ENCODE peak calls at places on chromosomes 11 and 22, in five cellular contexts. Q, M, P, A and O are unnamed samples.

GRCh38 chr22:41799486-41800347 is 762 bp upstream of the CCDC134 start:
- DNase-seq in A (no peak), Q (peak), P (no peak), M (peak), O (peak)

GRCh38 chr11:6608726-6609501 is 3.1 kb downstream of the TAF10 start:
- DNase-seq in P (no peak), M (no peak), A (no peak), Q (no peak), O (no peak)

GRCh38 chr22:39500101-39500500 is 2.0 kb upstream of the MIEF1 start:
- DNase-seq in Q (no peak), M (no peak), A (no peak), P (no peak), O (no peak)

GRCh38 chr22:44582016-44582415 is 84.0 kb upstream of the RTL6 start:
- DNase-seq in M (peak), Q (no peak), A (no peak), P (no peak), O (peak)

GRCh38 chr11:78840190-78840589 is 265.5 kb upstream of the NARS2 start:
- DNase-seq in M (no peak), Q (no peak), P (no peak), A (no peak), O (no peak)

GRCh38 chr11:129291556-129291955 is 84.1 kb upstream of the BARX2 start:
- DNase-seq in Q (no peak), A (no peak), M (no peak), P (no peak), O (no peak)

GRCh38 chr11:6567371-6567745 is 36.1 kb downstream of the RRP8 start:
- DNase-seq in A (no peak), M (no peak), Q (no peak), P (no peak), O (no peak)

GRCh38 chr11:3840870-3841425 is at the start of gene RHOG:
- DNase-seq in M (peak), Q (peak), P (peak), A (no peak), O (peak)

GRCh38 chr11:2383823-2384722 is 7.0 kb downstream of the CD81 start:
- DNase-seq in Q (peak), M (no peak), P (no peak), A (no peak), O (no peak)

GRCh38 chr11:88206746-88207145 is 31.5 kb upstream of the RAB38 start:
- DNase-seq in Q (no peak), A (no peak), P (no peak), M (no peak), O (no peak)

GRCh38 chr11:112871909-112872511 is 89.2 kb upstream of the NCAM1 start:
- DNase-seq in P (no peak), M (no peak), Q (no peak), A (no peak), O (no peak)

GRCh38 chr11:64210301-64211020 is 3.9 kb downstream of the FERMT3 start:
- DNase-seq in M (no peak), P (no peak), A (no peak), Q (no peak), O (peak)

GRCh38 chr11:34682822-34683221 is 61.9 kb downstream of the EHF start:
- DNase-seq in M (no peak), Q (no peak), A (no peak), P (no peak), O (no peak)

GRCh38 chr11:125170001-125170405 is 5.5 kb downstream of the PKNOX2 start:
- DNase-seq in Q (no peak), M (no peak), A (no peak), P (no peak), O (no peak)

GRCh38 chr11:2738551-2739431 is 39.0 kb upstream of the KCNQ1OT1 start:
- DNase-seq in A (no peak), Q (peak), P (no peak), M (no peak), O (peak)

GRCh38 chr11:3836903-3837302 is 3.9 kb downstream of the RHOG start:
- DNase-seq in Q (no peak), M (no peak), P (no peak), A (no peak), O (peak)

GRCh38 chr22:24445481-24446290 is 18.3 kb downstream of the ADORA2A start:
- DNase-seq in M (no peak), P (peak), Q (no peak), A (no peak), O (no peak)

GRCh38 chr11:33389635-33390034 is 132.5 kb downstream of the HIPK3 start:
- DNase-seq in M (no peak), Q (no peak), P (no peak), A (no peak), O (no peak)

GRCh38 chr22:23565942-23566715 is 14.0 kb downstream of the IGLL1 start:
- DNase-seq in A (no peak), M (no peak), P (no peak), Q (peak), O (no peak)

GRCh38 chr11:49851971-49852389 is 100.2 kb upstream of the OR4C13 start:
- DNase-seq in Q (peak), A (no peak), M (peak), P (no peak), O (peak)

GRCh38 chr11:45964911-45965389 is 42.5 kb downstream of the LARGE2 start:
- DNase-seq in Q (peak), M (peak), A (peak), P (peak), O (no peak)

GRCh38 chr11:22711212-22711770 is 44.9 kb downstream of the GAS2 start:
- DNase-seq in A (no peak), Q (no peak), M (no peak), P (no peak), O (no peak)

GRCh38 chr22:45341503-45341902 is 31.8 kb downstream of the FAM118A start:
- DNase-seq in A (no peak), P (no peak), M (no peak), Q (no peak), O (no peak)

GRCh38 chr22:22558071-22558971 is 744 bp downstream of the PRAME start:
- DNase-seq in M (no peak), P (peak), Q (no peak), A (no peak), O (no peak)

GRCh38 chr11:129280027-129280811 is 88.1 kb upstream of the ARHGAP32 start:
- DNase-seq in Q (no peak), A (no peak), M (no peak), P (peak), O (no peak)

GRCh38 chr11:6647282-6647679 is 8.3 kb downstream of the DCHS1 start:
- DNase-seq in P (no peak), A (no peak), M (no peak), Q (peak), O (no peak)

GRCh38 chr11:44637477-44637876 is 72.0 kb downstream of the CD82 start:
- DNase-seq in P (no peak), A (no peak), M (no peak), Q (no peak), O (no peak)

GRCh38 chr22:42621505-42622002 is 6.9 kb upstream of the POLDIP3 start:
- DNase-seq in P (peak), M (no peak), Q (peak), A (peak), O (no peak)

GRCh38 chr11:68312780-68313573 is 586 bp downstream of the LRP5 start:
- DNase-seq in Q (peak), A (no peak), M (no peak), P (no peak), O (no peak)